ENCODE peak calls at places on chromosomes 13 and 19, in eight cellular contexts. One of them, this sample, is unnamed.

GRCh38 chr19:48549380-48549779 is 2.6 kb upstream of the SULT2B1 start:
- DNase-seq in adrenal gland: no peak
- DNase-seq in right lobe of liver: no peak
- DNase-seq in heart left ventricle: no peak
- DNase-seq in A549: no peak
- DNase-seq in esophagus muscularis mucosa: no peak
- DNase-seq in IMR-90: no peak
- DNase-seq in prostate gland: no peak
- DNase-seq in this sample: no peak

GRCh38 chr13:48165727-48166126 is 67.3 kb upstream of the ITM2B start:
- DNase-seq in adrenal gland: no peak
- DNase-seq in right lobe of liver: no peak
- DNase-seq in heart left ventricle: no peak
- DNase-seq in A549: no peak
- DNase-seq in esophagus muscularis mucosa: no peak
- DNase-seq in IMR-90: no peak
- DNase-seq in prostate gland: no peak
- DNase-seq in this sample: no peak

GRCh38 chr13:106183410-106184128 is 351.9 kb downstream of the EFNB2 start:
- DNase-seq in adrenal gland: no peak
- DNase-seq in right lobe of liver: no peak
- DNase-seq in heart left ventricle: no peak
- DNase-seq in A549: no peak
- DNase-seq in esophagus muscularis mucosa: no peak
- DNase-seq in IMR-90: no peak
- DNase-seq in prostate gland: no peak
- DNase-seq in this sample: no peak

GRCh38 chr19:13850910-13851753 is 25.8 kb upstream of the NANOS3 start:
- DNase-seq in adrenal gland: peak
- DNase-seq in right lobe of liver: peak
- DNase-seq in heart left ventricle: peak
- DNase-seq in A549: peak
- DNase-seq in esophagus muscularis mucosa: peak
- DNase-seq in IMR-90: peak
- DNase-seq in prostate gland: peak
- DNase-seq in this sample: peak

GRCh38 chr19:29606420-29606747 is 301 bp downstream of the POP4 start:
- DNase-seq in adrenal gland: no peak
- DNase-seq in right lobe of liver: no peak
- DNase-seq in heart left ventricle: no peak
- DNase-seq in A549: no peak
- DNase-seq in esophagus muscularis mucosa: no peak
- DNase-seq in IMR-90: no peak
- DNase-seq in prostate gland: no peak
- DNase-seq in this sample: no peak

GRCh38 chr19:48630289-48631036 is 6.7 kb downstream of the DBP start:
- DNase-seq in adrenal gland: peak
- DNase-seq in right lobe of liver: peak
- DNase-seq in heart left ventricle: peak
- DNase-seq in A549: no peak
- DNase-seq in esophagus muscularis mucosa: no peak
- DNase-seq in IMR-90: no peak
- DNase-seq in prostate gland: no peak
- DNase-seq in this sample: no peak

GRCh38 chr13:67343777-67344176 is 113.6 kb upstream of the PCDH9 start:
- DNase-seq in adrenal gland: no peak
- DNase-seq in right lobe of liver: no peak
- DNase-seq in heart left ventricle: no peak
- DNase-seq in A549: no peak
- DNase-seq in esophagus muscularis mucosa: no peak
- DNase-seq in IMR-90: no peak
- DNase-seq in prostate gland: no peak
- DNase-seq in this sample: no peak

GRCh38 chr13:99995503-99996176 is 14.1 kb downstream of the ZIC2 start:
- DNase-seq in adrenal gland: no peak
- DNase-seq in right lobe of liver: no peak
- DNase-seq in heart left ventricle: no peak
- DNase-seq in A549: no peak
- DNase-seq in esophagus muscularis mucosa: no peak
- DNase-seq in IMR-90: no peak
- DNase-seq in prostate gland: no peak
- DNase-seq in this sample: no peak

GRCh38 chr13:85313761-85314503 is 485.3 kb downstream of the SLITRK6 start:
- DNase-seq in adrenal gland: no peak
- DNase-seq in right lobe of liver: no peak
- DNase-seq in heart left ventricle: no peak
- DNase-seq in A549: peak
- DNase-seq in esophagus muscularis mucosa: no peak
- DNase-seq in IMR-90: peak
- DNase-seq in prostate gland: no peak
- DNase-seq in this sample: no peak

GRCh38 chr19:47330466-47330869 is 1.5 kb upstream of the C5AR2 start:
- DNase-seq in adrenal gland: no peak
- DNase-seq in right lobe of liver: no peak
- DNase-seq in heart left ventricle: no peak
- DNase-seq in A549: no peak
- DNase-seq in esophagus muscularis mucosa: no peak
- DNase-seq in IMR-90: peak
- DNase-seq in prostate gland: no peak
- DNase-seq in this sample: no peak

GRCh38 chr19:23787106-23787505 is 28.4 kb upstream of the ZNF681 start:
- DNase-seq in adrenal gland: no peak
- DNase-seq in right lobe of liver: no peak
- DNase-seq in heart left ventricle: no peak
- DNase-seq in A549: no peak
- DNase-seq in esophagus muscularis mucosa: no peak
- DNase-seq in IMR-90: peak
- DNase-seq in prostate gland: no peak
- DNase-seq in this sample: no peak

GRCh38 chr13:75050419-75051066 is 431.4 kb downstream of the TBC1D4 start:
- DNase-seq in adrenal gland: no peak
- DNase-seq in right lobe of liver: no peak
- DNase-seq in heart left ventricle: no peak
- DNase-seq in A549: no peak
- DNase-seq in esophagus muscularis mucosa: no peak
- DNase-seq in IMR-90: peak
- DNase-seq in prostate gland: no peak
- DNase-seq in this sample: no peak

GRCh38 chr13:35460061-35460460 is 16.4 kb downstream of the MAB21L1 start:
- DNase-seq in adrenal gland: no peak
- DNase-seq in right lobe of liver: no peak
- DNase-seq in heart left ventricle: no peak
- DNase-seq in A549: no peak
- DNase-seq in esophagus muscularis mucosa: no peak
- DNase-seq in IMR-90: no peak
- DNase-seq in prostate gland: no peak
- DNase-seq in this sample: no peak

GRCh38 chr13:44050450-44051063 is 170.9 kb downstream of the LACC1 start:
- DNase-seq in adrenal gland: no peak
- DNase-seq in right lobe of liver: no peak
- DNase-seq in heart left ventricle: no peak
- DNase-seq in A549: peak
- DNase-seq in esophagus muscularis mucosa: no peak
- DNase-seq in IMR-90: peak
- DNase-seq in prostate gland: no peak
- DNase-seq in this sample: no peak

GRCh38 chr13:30892966-30893365 is 13.1 kb upstream of the MEDAG start:
- DNase-seq in adrenal gland: no peak
- DNase-seq in right lobe of liver: no peak
- DNase-seq in heart left ventricle: peak
- DNase-seq in A549: peak
- DNase-seq in esophagus muscularis mucosa: no peak
- DNase-seq in IMR-90: peak
- DNase-seq in prostate gland: no peak
- DNase-seq in this sample: no peak

GRCh38 chr13:23386533-23386932 is 47.0 kb downstream of the SACS start:
- DNase-seq in adrenal gland: no peak
- DNase-seq in right lobe of liver: no peak
- DNase-seq in heart left ventricle: no peak
- DNase-seq in A549: no peak
- DNase-seq in esophagus muscularis mucosa: no peak
- DNase-seq in IMR-90: no peak
- DNase-seq in prostate gland: no peak
- DNase-seq in this sample: no peak

GRCh38 chr13:109145631-109146030 is 516.2 kb downstream of the MYO16 start:
- DNase-seq in adrenal gland: peak
- DNase-seq in right lobe of liver: no peak
- DNase-seq in heart left ventricle: peak
- DNase-seq in A549: peak
- DNase-seq in esophagus muscularis mucosa: no peak
- DNase-seq in IMR-90: peak
- DNase-seq in prostate gland: no peak
- DNase-seq in this sample: no peak

GRCh38 chr13:91292630-91293221 is 54.8 kb upstream of the MIR17HG start:
- DNase-seq in adrenal gland: no peak
- DNase-seq in right lobe of liver: no peak
- DNase-seq in heart left ventricle: no peak
- DNase-seq in A549: no peak
- DNase-seq in esophagus muscularis mucosa: no peak
- DNase-seq in IMR-90: no peak
- DNase-seq in prostate gland: no peak
- DNase-seq in this sample: no peak

GRCh38 chr19:15237759-15238638 is 5.8 kb upstream of the EPHX3 start:
- DNase-seq in adrenal gland: no peak
- DNase-seq in right lobe of liver: no peak
- DNase-seq in heart left ventricle: no peak
- DNase-seq in A549: no peak
- DNase-seq in esophagus muscularis mucosa: no peak
- DNase-seq in IMR-90: no peak
- DNase-seq in prostate gland: no peak
- DNase-seq in this sample: no peak

GRCh38 chr13:78750735-78751134 is 91.8 kb upstream of the OBI1 start:
- DNase-seq in adrenal gland: no peak
- DNase-seq in right lobe of liver: no peak
- DNase-seq in heart left ventricle: no peak
- DNase-seq in A549: no peak
- DNase-seq in esophagus muscularis mucosa: no peak
- DNase-seq in IMR-90: no peak
- DNase-seq in prostate gland: no peak
- DNase-seq in this sample: no peak

GRCh38 chr19:38321646-38322323 is 2.1 kb downstream of the KCNK6 start:
- DNase-seq in adrenal gland: no peak
- DNase-seq in right lobe of liver: no peak
- DNase-seq in heart left ventricle: peak
- DNase-seq in A549: no peak
- DNase-seq in esophagus muscularis mucosa: no peak
- DNase-seq in IMR-90: peak
- DNase-seq in prostate gland: no peak
- DNase-seq in this sample: no peak

GRCh38 chr13:48580185-48580803 is 47.4 kb upstream of the RCBTB2 start:
- DNase-seq in adrenal gland: peak
- DNase-seq in right lobe of liver: no peak
- DNase-seq in heart left ventricle: peak
- DNase-seq in A549: peak
- DNase-seq in esophagus muscularis mucosa: peak
- DNase-seq in IMR-90: peak
- DNase-seq in prostate gland: peak
- DNase-seq in this sample: peak

GRCh38 chr19:15995536-15995935 is 46.7 kb downstream of the OR10H4 start:
- DNase-seq in adrenal gland: no peak
- DNase-seq in right lobe of liver: no peak
- DNase-seq in heart left ventricle: no peak
- DNase-seq in A549: no peak
- DNase-seq in esophagus muscularis mucosa: peak
- DNase-seq in IMR-90: no peak
- DNase-seq in prostate gland: no peak
- DNase-seq in this sample: no peak

GRCh38 chr13:59024434-59024833 is 1139.3 kb downstream of the DIAPH3 start:
- DNase-seq in adrenal gland: no peak
- DNase-seq in right lobe of liver: no peak
- DNase-seq in heart left ventricle: no peak
- DNase-seq in A549: no peak
- DNase-seq in esophagus muscularis mucosa: no peak
- DNase-seq in IMR-90: no peak
- DNase-seq in prostate gland: no peak
- DNase-seq in this sample: no peak

GRCh38 chr19:6238256-6238642 is 41.5 kb downstream of the MLLT1 start:
- DNase-seq in adrenal gland: no peak
- DNase-seq in right lobe of liver: no peak
- DNase-seq in heart left ventricle: no peak
- DNase-seq in A549: no peak
- DNase-seq in esophagus muscularis mucosa: no peak
- DNase-seq in IMR-90: no peak
- DNase-seq in prostate gland: no peak
- DNase-seq in this sample: no peak
- TF ChIP-seq POLR2A in adrenal gland: no peak
- TF ChIP-seq POLR2A in right lobe of liver: no peak
- TF ChIP-seq POLR2A in heart left ventricle: no peak
- TF ChIP-seq POLR2A in A549: no peak
- TF ChIP-seq POLR2A in esophagus muscularis mucosa: no peak
- TF ChIP-seq POLR2A in IMR-90: no peak
- TF ChIP-seq POLR2A in prostate gland: no peak
- TF ChIP-seq POLR2A in this sample: no peak

GRCh38 chr13:63120883-63121282 is 1705.2 kb upstream of the PCDH20 start:
- DNase-seq in adrenal gland: no peak
- DNase-seq in right lobe of liver: no peak
- DNase-seq in heart left ventricle: no peak
- DNase-seq in A549: no peak
- DNase-seq in esophagus muscularis mucosa: no peak
- DNase-seq in IMR-90: no peak
- DNase-seq in prostate gland: no peak
- DNase-seq in this sample: no peak

GRCh38 chr13:63124863-63125262 is 1709.2 kb upstream of the PCDH20 start:
- DNase-seq in adrenal gland: no peak
- DNase-seq in right lobe of liver: no peak
- DNase-seq in heart left ventricle: no peak
- DNase-seq in A549: peak
- DNase-seq in esophagus muscularis mucosa: no peak
- DNase-seq in IMR-90: peak
- DNase-seq in prostate gland: no peak
- DNase-seq in this sample: no peak
- TF ChIP-seq CTCF in adrenal gland: peak
- TF ChIP-seq CTCF in right lobe of liver: peak
- TF ChIP-seq CTCF in heart left ventricle: peak
- TF ChIP-seq CTCF in A549: peak
- TF ChIP-seq CTCF in esophagus muscularis mucosa: peak
- TF ChIP-seq CTCF in IMR-90: peak
- TF ChIP-seq CTCF in prostate gland: peak
- TF ChIP-seq CTCF in this sample: no peak

DNA sequence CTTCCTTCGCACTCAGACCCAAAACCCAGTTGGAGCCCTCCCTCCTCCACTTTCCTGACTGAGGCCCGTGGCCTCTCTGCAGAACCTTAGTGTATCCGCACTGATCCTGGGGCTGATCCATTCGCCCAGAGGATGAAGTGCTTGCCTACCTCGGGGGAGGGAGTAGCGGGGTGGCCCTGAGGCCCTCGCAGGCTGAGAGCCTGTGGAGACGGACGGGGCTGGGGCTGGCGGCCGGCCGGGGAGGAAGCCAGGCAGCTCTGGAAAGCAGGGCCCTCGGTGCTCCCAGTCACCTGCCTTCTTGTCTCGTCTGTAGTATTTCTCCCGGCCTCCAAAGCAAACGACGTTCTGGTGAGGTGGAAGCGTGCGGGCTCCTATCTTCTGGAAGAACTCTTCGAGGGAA is 1.3 kb downstream of the PROZ start:
- DNase-seq in adrenal gland: no peak
- DNase-seq in right lobe of liver: no peak
- DNase-seq in heart left ventricle: no peak
- DNase-seq in A549: no peak
- DNase-seq in esophagus muscularis mucosa: no peak
- DNase-seq in IMR-90: no peak
- DNase-seq in prostate gland: no peak
- DNase-seq in this sample: no peak
- H3K4me3 ChIP-seq in adrenal gland: no peak
- H3K4me3 ChIP-seq in right lobe of liver: peak
- H3K4me3 ChIP-seq in heart left ventricle: no peak
- H3K4me3 ChIP-seq in A549: no peak
- H3K4me3 ChIP-seq in esophagus muscularis mucosa: no peak
- H3K4me3 ChIP-seq in IMR-90: no peak
- H3K4me3 ChIP-seq in prostate gland: no peak
- H3K4me3 ChIP-seq in this sample: no peak

GRCh38 chr19:58516964-58517833 is 2.4 kb downstream of the ZBTB45 start:
- DNase-seq in adrenal gland: peak
- DNase-seq in right lobe of liver: no peak
- DNase-seq in heart left ventricle: no peak
- DNase-seq in A549: no peak
- DNase-seq in esophagus muscularis mucosa: no peak
- DNase-seq in IMR-90: no peak
- DNase-seq in prostate gland: no peak
- DNase-seq in this sample: no peak
- TF ChIP-seq POLR2A in adrenal gland: no peak
- TF ChIP-seq POLR2A in right lobe of liver: no peak
- TF ChIP-seq POLR2A in heart left ventricle: no peak
- TF ChIP-seq POLR2A in A549: no peak
- TF ChIP-seq POLR2A in esophagus muscularis mucosa: no peak
- TF ChIP-seq POLR2A in IMR-90: no peak
- TF ChIP-seq POLR2A in prostate gland: no peak
- TF ChIP-seq POLR2A in this sample: no peak

This sample was measured in Peyer's patch.